ENCODE peak calls at places on chromosomes 11 and 22, in ten cellular contexts. T is ACHN; L is osteocyte; N is immature natural killer cell; M is fibroblast of lung; A is HFFc6; R is fibroblast of mammary gland; H is heart right ventricle; E is activated CD4-positive, alpha-beta T cell treated with anti-CD3 and anti-CD28 coated beads, Interleukin-2, amount 50 U/mL, for 4 hours; P is stimulated activated CD8-positive, alpha-beta memory T cell treated with anti-CD3 and anti-CD28 coated beads, Interleukin-15, amount 100 ng/mL, for 4 hours. Y is an unnamed sample.

GRCh38 chr11:119320593-119321524 is 3.9 kb upstream of the MCAM start:
- DNase-seq in T (peak), L (no peak), N (peak), M (peak), A (no peak), R (peak), H (peak), E (no peak), P (no peak), Y (peak)

GRCh38 chr22:36864454-36865215 is 3.8 kb downstream of the NCF4 start:
- DNase-seq in T (no peak), L (no peak), N (no peak), M (no peak), A (no peak), R (no peak), H (no peak), E (no peak), P (no peak), Y (no peak)

GRCh38 chr22:28172948-28173360 is 253.9 kb upstream of the PITPNB start:
- DNase-seq in T (no peak), L (no peak), N (no peak), M (no peak), A (peak), R (no peak), H (no peak), E (no peak), P (no peak), Y (no peak)

GRCh38 chr11:77418155-77418980 is 55.5 kb downstream of the PAK1 start:
- DNase-seq in T (no peak), L (no peak), N (no peak), M (no peak), A (no peak), R (no peak), H (no peak), E (no peak), P (no peak), Y (no peak)

GRCh38 chr11:125364085-125364822 is 131.8 kb downstream of the FEZ1 start:
- DNase-seq in T (no peak), L (no peak), N (no peak), M (peak), A (peak), R (no peak), H (no peak), E (no peak), P (no peak), Y (no peak)

GRCh38 chr11:46729110-46730027 is 10.4 kb downstream of the F2 start:
- DNase-seq in T (no peak), L (no peak), N (no peak), M (no peak), A (no peak), R (peak), H (no peak), E (no peak), P (no peak), Y (no peak)

GRCh38 chr11:88421530-88421929 is 84.0 kb upstream of the CTSC start:
- DNase-seq in T (no peak), L (no peak), N (peak), M (no peak), A (no peak), R (peak), H (no peak), E (peak), P (peak), Y (no peak)

GRCh38 chr22:50696251-50696798 is 23.7 kb downstream of the SHANK3 start:
- DNase-seq in T (no peak), L (no peak), N (no peak), M (no peak), A (no peak), R (no peak), H (no peak), E (no peak), P (no peak), Y (peak)

GRCh38 chr11:27571151-27571840 is 64.7 kb upstream of the LIN7C start:
- DNase-seq in T (no peak), L (no peak), N (no peak), M (peak), A (peak), R (peak), H (no peak), E (no peak), P (no peak), Y (no peak)

GRCh38 chr11:2525941-2526807 is 81.4 kb downstream of the KCNQ1 start:
- DNase-seq in T (no peak), L (peak), N (no peak), M (no peak), A (no peak), R (no peak), H (peak), E (no peak), P (no peak), Y (peak)

GRCh38 chr22:32520612-32521011 is 46.0 kb downstream of the FBXO7 start:
- DNase-seq in T (no peak), L (no peak), N (no peak), M (no peak), A (no peak), R (no peak), H (no peak), E (no peak), P (no peak), Y (no peak)

GRCh38 chr11:6523253-6523652 is 26.2 kb downstream of the DNHD1 start:
- DNase-seq in T (peak), L (no peak), N (no peak), M (no peak), A (peak), R (peak), H (no peak), E (no peak), P (no peak), Y (no peak)

GRCh38 chr11:109677240-109677639 is 255.2 kb downstream of the C11orf87 start:
- DNase-seq in T (no peak), L (no peak), N (no peak), M (no peak), A (no peak), R (no peak), H (no peak), E (no peak), P (no peak), Y (no peak)